ENCODE peak calls at places on chromosomes 3 and 15, in four cellular contexts. One of them, this sample, is unnamed. For H3K27me3, the result is how much of the 10 kb centered on the place peaks cover.

GRCh38 chr3:50324351-50325144 is 2.0 kb upstream of the HYAL2 start:
- DNase-seq in left lung: peak
- DNase-seq in CD4-positive, alpha-beta T cell: peak
- DNase-seq in PC-3: peak
- DNase-seq in this sample: peak

GRCh38 chr15:60751985-60752952 is 273.3 kb upstream of the ICE2 start:
- DNase-seq in left lung: no peak
- DNase-seq in CD4-positive, alpha-beta T cell: no peak
- DNase-seq in PC-3: no peak
- DNase-seq in this sample: peak

GRCh38 chr3:159130108-159130507 is 328.3 kb downstream of the MFSD1 start:
- DNase-seq in left lung: no peak
- DNase-seq in CD4-positive, alpha-beta T cell: no peak
- DNase-seq in PC-3: peak
- DNase-seq in this sample: no peak

GRCh38 chr3:29092348-29092747 is 188.5 kb upstream of the RBMS3 start:
- DNase-seq in left lung: no peak
- DNase-seq in CD4-positive, alpha-beta T cell: no peak
- DNase-seq in PC-3: no peak
- DNase-seq in this sample: no peak

GRCh38 chr3:134328846-134329245 is 45.4 kb downstream of the AMOTL2 start:
- DNase-seq in left lung: no peak
- DNase-seq in CD4-positive, alpha-beta T cell: no peak
- DNase-seq in PC-3: no peak
- DNase-seq in this sample: no peak

GRCh38 chr3:134527037-134527436 is 41.2 kb downstream of the CEP63 start:
- DNase-seq in left lung: peak
- DNase-seq in CD4-positive, alpha-beta T cell: no peak
- DNase-seq in PC-3: no peak
- DNase-seq in this sample: no peak

GRCh38 chr3:76400141-76400540 is 614.8 kb upstream of the ZNF717 start:
- DNase-seq in left lung: no peak
- DNase-seq in CD4-positive, alpha-beta T cell: no peak
- DNase-seq in PC-3: peak
- DNase-seq in this sample: no peak

GRCh38 chr3:25532763-25533162 is 104.7 kb downstream of the RARB start:
- DNase-seq in left lung: no peak
- DNase-seq in CD4-positive, alpha-beta T cell: no peak
- DNase-seq in PC-3: peak
- DNase-seq in this sample: no peak

GRCh38 chr3:184896336-184896735 is 84.4 kb downstream of the VPS8 start:
- DNase-seq in left lung: no peak
- DNase-seq in CD4-positive, alpha-beta T cell: no peak
- DNase-seq in PC-3: no peak
- DNase-seq in this sample: no peak

GRCh38 chr3:88142094-88142624 is 7.6 kb upstream of the C3orf38 start:
- DNase-seq in left lung: no peak
- DNase-seq in CD4-positive, alpha-beta T cell: no peak
- DNase-seq in PC-3: peak
- DNase-seq in this sample: no peak

GRCh38 chr3:150127011-150127490 is 156.4 kb upstream of the PFN2 start:
- DNase-seq in left lung: no peak
- DNase-seq in CD4-positive, alpha-beta T cell: no peak
- DNase-seq in PC-3: no peak
- DNase-seq in this sample: no peak

GRCh38 chr3:138875096-138875753 is 40.5 kb upstream of the PIK3CB start:
- DNase-seq in left lung: no peak
- DNase-seq in CD4-positive, alpha-beta T cell: no peak
- DNase-seq in PC-3: no peak
- DNase-seq in this sample: no peak

GRCh38 chr3:168517514-168518071 is 421.9 kb upstream of the GOLIM4 start:
- DNase-seq in left lung: no peak
- DNase-seq in CD4-positive, alpha-beta T cell: no peak
- DNase-seq in PC-3: peak
- DNase-seq in this sample: peak

GRCh38 chr15:42141246-42141645 is 15.2 kb downstream of the PLA2G4F start:
- DNase-seq in left lung: no peak
- DNase-seq in CD4-positive, alpha-beta T cell: no peak
- DNase-seq in PC-3: no peak
- DNase-seq in this sample: no peak

GRCh38 chr3:48187579-48188265 is 495 bp downstream of the CDC25A start:
- DNase-seq in left lung: peak
- DNase-seq in CD4-positive, alpha-beta T cell: no peak
- DNase-seq in PC-3: peak
- DNase-seq in this sample: peak

GRCh38 chr3:57889807-57890206 is 118.4 kb upstream of the FLNB start:
- DNase-seq in left lung: no peak
- DNase-seq in CD4-positive, alpha-beta T cell: no peak
- DNase-seq in PC-3: no peak
- DNase-seq in this sample: no peak

GRCh38 chr3:65819896-65820295 is 218.8 kb downstream of the MAGI1 start:
- DNase-seq in left lung: no peak
- DNase-seq in CD4-positive, alpha-beta T cell: no peak
- DNase-seq in PC-3: no peak
- DNase-seq in this sample: no peak

GRCh38 chr15:67039349-67040075 is 25.9 kb upstream of the SMAD3 start:
- DNase-seq in left lung: no peak
- DNase-seq in CD4-positive, alpha-beta T cell: no peak
- DNase-seq in PC-3: peak
- DNase-seq in this sample: no peak

DNA sequence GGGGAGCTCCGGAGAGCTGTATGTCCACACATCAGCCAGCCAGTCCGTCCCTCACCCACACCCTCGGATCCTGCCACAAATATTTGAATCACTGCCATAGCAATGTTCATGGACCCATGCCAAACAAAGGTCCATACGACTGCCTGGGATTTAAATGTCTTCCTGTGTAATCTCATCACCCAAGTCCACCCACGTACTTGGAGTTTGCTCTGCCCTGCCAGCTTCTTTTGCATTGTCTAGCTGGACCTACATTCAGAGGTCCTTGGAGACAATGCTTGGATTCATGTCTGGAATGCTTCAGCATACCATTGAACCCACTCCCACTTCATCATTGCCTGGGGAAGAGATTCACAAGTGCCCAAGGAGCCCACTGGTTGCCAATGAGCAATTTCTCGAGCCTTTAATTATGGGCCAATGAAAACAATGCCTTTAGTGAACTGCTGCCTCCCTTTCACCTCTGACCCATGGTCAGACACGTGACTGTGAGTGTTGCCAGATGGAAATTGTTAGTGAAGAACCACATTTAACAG is 90.4 kb upstream of the PHLDB2 start:
- DNase-seq in left lung: no peak
- DNase-seq in CD4-positive, alpha-beta T cell: no peak
- DNase-seq in PC-3: peak
- DNase-seq in this sample: no peak
- TF ChIP-seq CTCF in left lung: no peak
- TF ChIP-seq CTCF in CD4-positive, alpha-beta T cell: no peak
- TF ChIP-seq CTCF in PC-3: no peak
- TF ChIP-seq CTCF in this sample: no peak

GRCh38 chr3:16056210-16056607 is 118.3 kb upstream of the GALNT15 start:
- DNase-seq in left lung: no peak
- DNase-seq in CD4-positive, alpha-beta T cell: no peak
- DNase-seq in PC-3: no peak
- DNase-seq in this sample: no peak
- H3K27me3 ChIP-seq in left lung: under half
- H3K27me3 ChIP-seq in CD4-positive, alpha-beta T cell: under half
- H3K27me3 ChIP-seq in PC-3: under half
- H3K27me3 ChIP-seq in this sample: under half

DNA sequence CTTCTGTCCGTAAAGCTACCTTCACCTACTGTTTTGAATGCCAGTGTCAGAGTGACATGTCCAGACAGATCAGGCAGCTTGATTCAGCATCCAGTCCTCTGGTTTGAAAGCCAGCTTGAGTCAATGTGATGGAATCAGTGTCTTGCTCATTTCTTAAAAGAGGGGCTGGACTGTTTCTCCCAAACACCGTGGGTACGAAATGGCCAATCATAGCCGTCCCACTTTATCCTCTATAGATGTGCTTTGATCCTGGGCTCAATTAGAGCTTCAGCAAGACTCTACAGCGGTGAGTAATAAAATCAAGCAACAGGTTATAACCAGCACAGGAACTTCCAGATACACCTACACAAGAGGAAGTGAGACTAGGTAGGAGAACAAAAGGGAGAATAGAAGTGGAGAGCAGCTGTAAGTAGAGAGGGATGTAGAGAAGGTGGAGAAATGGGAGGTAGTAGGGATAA is 17.0 kb upstream of the OR5K1 start:
- DNase-seq in left lung: no peak
- DNase-seq in CD4-positive, alpha-beta T cell: no peak
- DNase-seq in PC-3: no peak
- DNase-seq in this sample: no peak
- H3K27ac ChIP-seq in left lung: no peak
- H3K27ac ChIP-seq in CD4-positive, alpha-beta T cell: no peak
- H3K27ac ChIP-seq in PC-3: no peak
- H3K27ac ChIP-seq in this sample: no peak

GRCh38 chr3:157132341-157132740 is 27.6 kb downstream of the CCNL1 start:
- DNase-seq in left lung: no peak
- DNase-seq in CD4-positive, alpha-beta T cell: no peak
- DNase-seq in PC-3: no peak
- DNase-seq in this sample: no peak
- TF ChIP-seq CTCF in left lung: no peak
- TF ChIP-seq CTCF in CD4-positive, alpha-beta T cell: no peak
- TF ChIP-seq CTCF in PC-3: no peak
- TF ChIP-seq CTCF in this sample: no peak

GRCh38 chr3:10925436-10926260 is 66.9 kb upstream of the SLC6A1 start:
- DNase-seq in left lung: no peak
- DNase-seq in CD4-positive, alpha-beta T cell: no peak
- DNase-seq in PC-3: no peak
- DNase-seq in this sample: no peak
- H3K27me3 ChIP-seq in left lung: under half
- H3K27me3 ChIP-seq in CD4-positive, alpha-beta T cell: under half
- H3K27me3 ChIP-seq in PC-3: under half
- H3K27me3 ChIP-seq in this sample: under half

GRCh38 chr15:50340431-50340830 is 14.6 kb downstream of the GABPB1 start:
- DNase-seq in left lung: no peak
- DNase-seq in CD4-positive, alpha-beta T cell: no peak
- DNase-seq in PC-3: no peak
- DNase-seq in this sample: no peak
- H3K27ac ChIP-seq in left lung: no peak
- H3K27ac ChIP-seq in CD4-positive, alpha-beta T cell: no peak
- H3K27ac ChIP-seq in PC-3: no peak
- H3K27ac ChIP-seq in this sample: no peak

DNA sequence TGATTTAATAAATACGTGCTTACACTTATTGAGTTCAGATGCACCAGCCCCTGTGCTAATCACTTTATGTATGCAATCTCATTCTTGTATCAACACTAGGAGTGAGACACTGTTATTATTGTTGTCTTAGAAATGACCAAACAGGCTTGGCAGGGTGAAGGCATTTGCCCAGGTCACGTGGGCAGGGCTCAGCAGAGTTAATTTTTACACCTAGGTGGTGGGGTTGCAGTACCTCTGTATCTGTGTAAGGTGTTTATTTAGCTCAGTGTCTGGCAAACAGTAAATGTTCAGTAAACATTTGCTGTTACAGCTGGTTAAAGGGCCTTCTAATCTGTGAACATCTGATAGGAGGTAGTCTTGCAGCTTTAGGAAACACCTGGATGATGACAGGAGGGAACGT is 200.0 kb downstream of the CACNA2D3 start:
- DNase-seq in left lung: no peak
- DNase-seq in CD4-positive, alpha-beta T cell: no peak
- DNase-seq in PC-3: no peak
- DNase-seq in this sample: peak
- TF ChIP-seq CTCF in left lung: no peak
- TF ChIP-seq CTCF in CD4-positive, alpha-beta T cell: no peak
- TF ChIP-seq CTCF in PC-3: no peak
- TF ChIP-seq CTCF in this sample: peak

GRCh38 chr3:141407043-141407442 is 38.7 kb downstream of the ZBTB38 start:
- DNase-seq in left lung: no peak
- DNase-seq in CD4-positive, alpha-beta T cell: no peak
- DNase-seq in PC-3: no peak
- DNase-seq in this sample: no peak

GRCh38 chr3:141405581-141405980 is 37.3 kb downstream of the ZBTB38 start:
- DNase-seq in left lung: no peak
- DNase-seq in CD4-positive, alpha-beta T cell: no peak
- DNase-seq in PC-3: no peak
- DNase-seq in this sample: no peak

GRCh38 chr3:141406265-141406664 is 38.0 kb downstream of the ZBTB38 start:
- DNase-seq in left lung: no peak
- DNase-seq in CD4-positive, alpha-beta T cell: no peak
- DNase-seq in PC-3: no peak
- DNase-seq in this sample: no peak

GRCh38 chr3:141408596-141408995 is 40.3 kb downstream of the ZBTB38 start:
- DNase-seq in left lung: no peak
- DNase-seq in CD4-positive, alpha-beta T cell: no peak
- DNase-seq in PC-3: no peak
- DNase-seq in this sample: no peak

GRCh38 chr3:141407817-141408216 is 39.5 kb downstream of the ZBTB38 start:
- DNase-seq in left lung: no peak
- DNase-seq in CD4-positive, alpha-beta T cell: no peak
- DNase-seq in PC-3: no peak
- DNase-seq in this sample: no peak
- H3K27me3 ChIP-seq in left lung: under half
- H3K27me3 ChIP-seq in CD4-positive, alpha-beta T cell: under half
- H3K27me3 ChIP-seq in PC-3: under half
- H3K27me3 ChIP-seq in this sample: under half